ENCODE peak calls at places on chromosomes 5 and 9, in seven cellular contexts. X is stomach, O is transverse colon, W is uterus, T is IMR-90, R is breast epithelium, L is upper lobe of left lung. D is an unnamed sample. For H3K9me3, the result is how much of the 10 kb centered on the place peaks cover.

GRCh38 chr5:78518365-78519197 is 130.0 kb downstream of the LHFPL2 start:
- DNase-seq in X (peak), O (peak), L (peak), T (peak), W (peak), R (peak), D (peak)

GRCh38 chr5:124665035-124665434 is 81.4 kb downstream of the ZNF608 start:
- DNase-seq in O (no peak), X (no peak), R (no peak), W (no peak), L (no peak), T (no peak), D (no peak)

GRCh38 chr5:68424799-68425537 is 209.4 kb downstream of the PIK3R1 start:
- DNase-seq in O (no peak), X (no peak), R (no peak), T (peak), L (no peak), W (no peak), D (no peak)

GRCh38 chr9:117218951-117219350 is 195.9 kb downstream of the ASTN2 start:
- DNase-seq in T (no peak), R (no peak), W (no peak), X (no peak), O (no peak), L (no peak), D (no peak)

GRCh38 chr5:75156585-75156984 is 80.1 kb downstream of the ANKRD31 start:
- DNase-seq in O (no peak), W (no peak), T (no peak), X (no peak), L (no peak), R (no peak), D (no peak)

GRCh38 chr9:6576930-6577329 is 68.6 kb downstream of the GLDC start:
- DNase-seq in O (no peak), R (no peak), X (no peak), L (no peak), T (no peak), W (no peak), D (no peak)

GRCh38 chr5:145509336-145510150 is 325.6 kb downstream of the PRELID2 start:
- DNase-seq in W (no peak), T (peak), X (no peak), L (no peak), O (no peak), R (no peak), D (no peak)

GRCh38 chr5:132209901-132210545 is 17.6 kb downstream of the P4HA2 start:
- DNase-seq in W (no peak), O (no peak), R (peak), T (no peak), L (peak), X (no peak), D (peak)

GRCh38 chr9:90774682-90775081 is 26.9 kb upstream of the SYK start:
- DNase-seq in L (peak), T (no peak), X (no peak), R (no peak), O (peak), W (no peak), D (no peak)

GRCh38 chr5:103408408-103408807 is 149.8 kb downstream of the MACIR start:
- DNase-seq in O (no peak), L (no peak), W (no peak), X (no peak), R (no peak), T (no peak), D (no peak)

GRCh38 chr5:103867857-103868598 is 305.4 kb upstream of the NUDT12 start:
- DNase-seq in R (no peak), L (no peak), O (no peak), X (no peak), T (no peak), W (no peak), D (no peak)

GRCh38 chr9:91643474-91644102 is 220.0 kb upstream of the NFIL3 start:
- DNase-seq in W (no peak), X (no peak), R (no peak), O (no peak), L (no peak), T (peak), D (no peak)

GRCh38 chr5:168117469-168117868 is 174.0 kb upstream of the WWC1 start:
- DNase-seq in L (no peak), X (no peak), R (no peak), O (no peak), T (no peak), W (no peak), D (no peak)

GRCh38 chr5:95862636-95863382 is 40.3 kb upstream of the GLRX start:
- DNase-seq in X (no peak), O (no peak), W (no peak), T (no peak), L (no peak), R (no peak), D (no peak)

GRCh38 chr5:132238901-132239500 is 11.3 kb upstream of the P4HA2 start:
- DNase-seq in L (peak), T (no peak), W (peak), R (peak), O (peak), X (no peak), D (peak)

GRCh38 chr5:134249469-134250379 is 23.9 kb upstream of the PPP2CA start:
- DNase-seq in O (peak), R (no peak), L (peak), T (peak), X (no peak), W (no peak), D (peak)

GRCh38 chr5:179410291-179411160 is 65.3 kb upstream of the ADAMTS2 start:
- DNase-seq in R (no peak), T (no peak), L (no peak), X (no peak), W (no peak), O (no peak), D (peak)

GRCh38 chr5:125607018-125607417 is 816.2 kb upstream of the GRAMD2B start:
- DNase-seq in O (no peak), L (no peak), X (no peak), R (no peak), T (peak), W (no peak), D (no peak)

GRCh38 chr5:133245191-133246052 is 193.6 kb downstream of the HSPA4 start:
- DNase-seq in W (no peak), R (no peak), X (no peak), O (no peak), L (peak), T (peak), D (no peak)

GRCh38 chr5:126579716-126580115 is 15.3 kb downstream of the ALDH7A1 start:
- DNase-seq in L (no peak), O (no peak), W (no peak), X (no peak), T (no peak), R (no peak), D (no peak)

GRCh38 chr9:109118802-109119438 is 827 bp downstream of the TMEM245 start:
- DNase-seq in R (no peak), X (no peak), W (no peak), L (no peak), T (peak), O (no peak), D (no peak)

GRCh38 chr5:179763215-179763945 is 30.4 kb upstream of the LTC4S start:
- DNase-seq in R (peak), L (peak), W (peak), O (peak), X (peak), T (peak), D (peak)

GRCh38 chr5:171419663-171420428 is 399 bp downstream of the FGF18 start:
- DNase-seq in W (no peak), X (peak), T (peak), O (peak), R (no peak), L (no peak), D (no peak)

GRCh38 chr5:76960004-76960625 is 7.3 kb downstream of the CRHBP start:
- DNase-seq in T (no peak), R (no peak), X (no peak), O (no peak), W (no peak), L (no peak), D (no peak)

GRCh38 chr9:81597749-81598497 is 91.4 kb downstream of the TLE1 start:
- DNase-seq in R (no peak), X (no peak), T (no peak), L (no peak), W (no peak), O (no peak), D (no peak)

GRCh38 chr5:92952243-92952642 is 628.8 kb downstream of the NR2F1-AS1 start:
- DNase-seq in X (no peak), O (no peak), L (no peak), R (no peak), W (no peak), T (no peak), D (no peak)

GRCh38 chr9:37146372-37146771 is 26.0 kb downstream of the ZCCHC7 start:
- DNase-seq in O (no peak), W (no peak), T (no peak), L (no peak), R (no peak), X (no peak), D (no peak)

GRCh38 chr5:55327281-55327680 is 19.5 kb downstream of the MTREX start:
- DNase-seq in O (no peak), T (no peak), X (no peak), R (no peak), L (no peak), W (no peak), D (no peak)

GRCh38 chr9:135898634-135899407 is 8.5 kb downstream of the CAMSAP1 start:
- DNase-seq in X (no peak), T (peak), W (no peak), L (no peak), R (no peak), O (no peak), D (no peak)

GRCh38 chr5:83029912-83030311 is 47.3 kb downstream of the TMEM167A start:
- DNase-seq in X (no peak), R (no peak), L (no peak), O (no peak), W (no peak), T (peak), D (no peak)

GRCh38 chr9:129550199-129550839 is 70.6 kb downstream of the C9orf50 start:
- DNase-seq in O (peak), T (peak), X (peak), R (peak), W (peak), L (peak), D (peak)

GRCh38 chr5:110054240-110054639 is 364.5 kb downstream of the MAN2A1 start:
- DNase-seq in X (peak), R (peak), T (peak), O (peak), L (peak), W (no peak), D (no peak)

GRCh38 chr9:109477269-109478203 is 20.6 kb downstream of the PTPN3 start:
- DNase-seq in W (no peak), X (peak), L (peak), R (no peak), O (peak), T (no peak), D (peak)

GRCh38 chr5:37869221-37869620 is 29.4 kb upstream of the GDNF start:
- DNase-seq in O (no peak), R (no peak), T (peak), L (no peak), W (no peak), X (no peak), D (no peak)

GRCh38 chr9:97564291-97565175 is 63.1 kb downstream of the TMOD1 start:
- DNase-seq in L (no peak), T (peak), X (peak), O (peak), R (no peak), W (peak), D (peak)

GRCh38 chr5:131812371-131813160 is 15.7 kb upstream of the FNIP1 start:
- DNase-seq in X (no peak), R (no peak), T (no peak), L (no peak), O (no peak), W (no peak), D (no peak)

GRCh38 chr9:33446507-33447403 is 638 bp downstream of the AQP3 start:
- DNase-seq in W (no peak), L (peak), T (peak), X (peak), O (peak), R (no peak), D (peak)

GRCh38 chr9:33449715-33450114 is 2.3 kb upstream of the AQP3 start:
- DNase-seq in T (no peak), L (no peak), R (no peak), X (no peak), W (no peak), O (no peak), D (no peak)

GRCh38 chr9:33448159-33448511 is 742 bp upstream of the AQP3 start:
- DNase-seq in X (no peak), L (no peak), O (no peak), T (no peak), R (no peak), W (no peak), D (peak)

GRCh38 chr9:33445941-33446506 is 1.4 kb downstream of the AQP3 start:
- DNase-seq in O (peak), T (no peak), W (no peak), R (no peak), L (peak), X (peak), D (no peak)

GRCh38 chr9:33447404-33448158 is at the start of gene AQP3:
- DNase-seq in R (peak), T (no peak), X (peak), W (peak), L (peak), O (peak), D (peak)
- TF ChIP-seq POLR2A in R (no peak), T (no peak), X (no peak), W (no peak), L (peak), O (peak), D (peak)

GRCh38 chr5:53972314-53972713 is 338.1 kb downstream of the ARL15 start:
- DNase-seq in W (no peak), X (no peak), O (no peak), L (no peak), R (no peak), T (no peak), D (no peak)

GRCh38 chr5:53971096-53971495 is 339.3 kb downstream of the ARL15 start:
- DNase-seq in X (no peak), L (no peak), W (no peak), T (no peak), R (no peak), O (no peak), D (no peak)

GRCh38 chr5:53971566-53971965 is 338.8 kb downstream of the ARL15 start:
- DNase-seq in L (no peak), X (no peak), T (peak), O (no peak), R (no peak), W (no peak), D (no peak)

GRCh38 chr5:53970510-53970909 is 339.9 kb downstream of the ARL15 start:
- DNase-seq in X (no peak), L (no peak), T (peak), R (no peak), O (no peak), W (no peak), D (no peak)

GRCh38 chr5:53974021-53974420 is 336.4 kb downstream of the ARL15 start:
- DNase-seq in X (no peak), R (no peak), L (peak), O (no peak), W (no peak), T (no peak), D (no peak)
- H3K4me3 ChIP-seq in X (no peak), R (no peak), L (no peak), O (no peak), W (no peak), T (no peak), D (no peak)

GRCh38 chr5:35842856-35843255 is 13.8 kb upstream of the IL7R start:
- DNase-seq in X (no peak), R (no peak), T (no peak), O (no peak), W (no peak), L (no peak), D (no peak)
- H3K9me3 ChIP-seq in X (under half), R (under half), T (under half), O (under half), W (under half), L (under half), D (under half)

DNA sequence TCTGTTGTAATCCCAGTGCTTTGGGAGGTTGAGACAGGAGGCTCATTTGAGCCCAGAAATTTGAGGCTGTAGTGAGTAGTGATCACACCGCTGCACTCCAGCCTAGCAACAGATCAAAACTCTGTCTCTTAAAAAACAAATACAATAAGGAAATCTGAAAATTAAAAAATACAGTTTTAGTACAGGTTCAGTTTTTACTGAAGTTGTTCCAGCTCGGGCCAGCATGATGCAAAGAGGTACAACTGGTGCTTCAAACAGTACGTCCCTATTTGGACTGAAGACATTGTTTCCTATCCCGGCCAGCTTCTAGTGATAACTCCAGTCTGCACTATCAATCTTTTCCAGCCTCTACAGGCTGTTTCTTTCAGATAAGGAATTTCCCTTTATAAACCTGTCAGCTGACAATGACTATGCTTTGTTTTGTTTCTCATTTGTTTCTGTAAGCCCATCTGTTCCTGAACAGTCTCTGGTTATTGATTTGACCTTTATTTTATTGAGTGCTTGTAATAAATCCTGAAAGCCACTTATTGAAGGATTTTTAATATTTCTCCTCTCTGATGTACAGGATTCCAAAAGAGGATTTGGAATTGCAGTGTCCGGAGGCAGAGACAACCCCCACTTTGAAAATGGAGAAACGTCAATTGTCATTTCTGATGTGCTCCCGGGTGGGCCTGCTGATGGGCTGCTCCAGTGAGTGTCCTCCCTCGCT is 41.9 kb downstream of the TJP2 start:
- DNase-seq in R (no peak), X (no peak), L (no peak), W (no peak), O (no peak), T (no peak), D (no peak)
- TF ChIP-seq POLR2A in R (no peak), X (no peak), L (no peak), W (no peak), O (no peak), T (no peak), D (no peak)